ENCODE peak calls at places on chromosomes 4 and X, in five cellular contexts. W, I, N, M and Z are unnamed samples.

GRCh38 chr4:85257817-85258216 is 217.1 kb upstream of the ARHGAP24 start:
- DNase-seq in I (no peak), M (no peak), W (no peak), N (no peak), Z (no peak)

GRCh38 chr4:184330008-184330400 is 112.3 kb upstream of the ENPP6 start:
- DNase-seq in I (no peak), M (no peak), W (no peak), N (no peak), Z (peak; percentile 84)

GRCh38 chr4:92091335-92091734 is 212.4 kb upstream of the GRID2 start:
- DNase-seq in M (no peak), N (no peak), W (no peak), I (peak; percentile 9), Z (no peak)

GRCh38 chr4:140233811-140234696 is 80.1 kb upstream of the MAML3 start:
- DNase-seq in M (peak; percentile 81), I (no peak), N (peak; percentile 81), W (no peak), Z (no peak)

GRCh38 chr4:77092832-77093800 is 17.3 kb upstream of the CCNI start:
- DNase-seq in N (peak; percentile 17), I (no peak), M (peak; percentile 15), W (no peak), Z (no peak)

GRCh38 chr4:153418114-153418513 is 48.0 kb upstream of the TMEM131L start:
- DNase-seq in N (no peak), M (peak; percentile 79), W (no peak), I (no peak), Z (no peak)

GRCh38 chrX:48508400-48509244 is at the start of gene PORCN:
- DNase-seq in W (peak; percentile 86), N (peak; percentile 47), M (peak; percentile 57), I (peak; percentile 84), Z (peak; percentile 93)

GRCh38 chr4:88623097-88623496 is 30.8 kb downstream of the HERC3 start:
- DNase-seq in N (peak; percentile 76), W (no peak), M (peak; percentile 75), I (no peak), Z (no peak)

GRCh38 chrX:9952313-9952712 is 14.8 kb upstream of the CLDN34 start:
- DNase-seq in I (no peak), M (no peak), N (no peak), W (no peak), Z (no peak)

GRCh38 chr4:158538176-158538575 is 16.5 kb downstream of the RXFP1 start:
- DNase-seq in I (no peak), M (peak; percentile 2), W (no peak), N (peak; percentile 33), Z (no peak)

GRCh38 chrX:106698693-106699092 is 27.8 kb upstream of the RNF128 start:
- DNase-seq in I (no peak), N (peak; percentile 49), W (no peak), M (peak; percentile 13), Z (no peak)

GRCh38 chrX:40244980-40245379 is 147.2 kb upstream of the BCOR start:
- DNase-seq in I (peak; percentile 40), N (peak; percentile 81), W (no peak), M (peak; percentile 54), Z (no peak)

DNA sequence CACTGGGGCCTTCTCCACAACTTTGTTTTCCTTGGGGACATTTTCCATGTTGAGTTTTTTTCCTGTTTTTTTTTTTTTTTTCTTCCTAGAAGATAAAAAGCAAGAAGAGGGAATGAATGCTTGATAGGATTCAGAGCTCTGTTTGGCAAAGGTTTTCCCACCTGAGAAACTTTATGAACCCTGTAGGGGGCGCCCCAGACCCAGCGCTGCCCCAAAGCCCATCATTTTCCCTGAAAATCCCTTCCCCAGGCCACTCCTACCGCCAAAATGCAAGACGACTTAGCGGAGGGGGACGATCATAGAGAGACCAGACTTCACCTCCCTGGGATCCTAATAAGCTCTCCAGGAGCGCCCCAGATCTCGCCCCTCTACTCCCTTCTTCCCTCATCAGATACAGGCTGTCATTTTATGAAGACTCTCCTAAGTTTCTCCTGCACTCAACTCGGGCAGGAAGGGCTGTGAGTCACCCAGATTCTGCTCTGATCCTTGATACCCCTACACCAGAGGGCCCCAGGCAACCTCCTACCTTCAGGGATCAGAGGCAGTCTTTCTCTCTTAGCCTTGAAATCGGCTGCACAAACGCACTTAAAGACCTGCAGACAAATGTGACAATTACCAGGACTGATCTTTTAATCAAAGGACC is 1.4 kb downstream of the BEX5 start:
- DNase-seq in W (no peak), I (peak; percentile 31), N (no peak), M (no peak), Z (no peak)
- H3K4me3 ChIP-seq in W (no peak overlapping the region), I (peak overlapping the region; percentile 29), N (no peak overlapping the region), M (no peak overlapping the region), Z (peak overlapping the region; percentile 49)

DNA sequence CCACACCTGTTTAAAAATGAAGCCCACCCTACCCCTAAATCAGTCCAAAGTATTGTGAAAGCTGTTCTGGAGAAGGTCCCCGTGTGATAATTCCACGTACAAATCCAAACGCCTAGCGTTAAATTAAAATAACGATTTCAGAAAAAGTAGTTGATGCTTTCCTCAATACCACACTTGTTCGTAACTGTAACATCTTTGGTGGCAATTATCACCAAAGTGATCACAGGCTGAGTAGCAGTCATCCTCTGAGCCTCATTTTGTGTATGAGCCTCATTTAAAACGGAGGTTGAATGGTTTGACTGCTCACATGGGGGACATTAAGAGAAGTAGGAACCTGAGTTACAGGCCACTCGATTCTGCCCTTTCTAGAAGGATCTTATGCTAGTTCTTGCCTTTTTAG is 92.9 kb downstream of the GEMIN8 start:
- DNase-seq in N (no peak), I (no peak), W (no peak), M (no peak), Z (no peak)
- H3K4me3 ChIP-seq in N (no peak overlapping the region), I (peak overlapping the region; percentile 78), W (no peak overlapping the region), M (no peak overlapping the region), Z (no peak overlapping the region)

GRCh38 chr4:127783971-127784519 is 1.9 kb downstream of the HSPA4L start:
- DNase-seq in M (no peak), I (no peak), N (peak; percentile 6), W (no peak), Z (no peak)
- H3K4me3 ChIP-seq in M (peak overlapping the region; percentile 100), I (no peak overlapping the region), N (peak overlapping the region; percentile 31), W (no peak overlapping the region), Z (no peak overlapping the region)

GRCh38 chr4:150514709-150515108 is 67.2 kb upstream of the MAB21L2 start:
- DNase-seq in I (no peak), W (no peak), M (no peak), N (no peak), Z (no peak)

GRCh38 chr4:150515135-150515534 is 66.8 kb upstream of the MAB21L2 start:
- DNase-seq in I (no peak), M (no peak), W (no peak), N (no peak), Z (no peak)

GRCh38 chr4:150510176-150510875 is 71.6 kb upstream of the MAB21L2 start:
- DNase-seq in W (no peak), N (peak; percentile 91), M (peak; percentile 79), I (peak; percentile 15), Z (no peak)
- H3K4me3 ChIP-seq in W (no peak overlapping the region), N (peak overlapping the region; percentile 45), M (peak overlapping the region; percentile 36), I (no peak overlapping the region), Z (no peak overlapping the region)

GRCh38 chrX:131704136-131704695 is 160.3 kb downstream of the OR13H1 start:
- DNase-seq in I (no peak), N (peak; percentile 96), M (no peak), W (peak; percentile 79), Z (no peak)

GRCh38 chrX:131709553-131709952 is 165.7 kb downstream of the OR13H1 start:
- DNase-seq in N (no peak), W (no peak), M (no peak), I (no peak), Z (no peak)

GRCh38 chrX:131703646-131704045 is 159.8 kb downstream of the OR13H1 start:
- DNase-seq in W (no peak), M (no peak), N (no peak), I (no peak), Z (no peak)
- H3K4me3 ChIP-seq in W (no peak overlapping the region), M (peak overlapping the region; percentile 86), N (no peak overlapping the region), I (no peak overlapping the region), Z (no peak overlapping the region)

GRCh38 chr4:25158817-25159216 is 1.4 kb downstream of the SEPSECS start:
- DNase-seq in N (no peak), W (no peak), M (no peak), I (no peak), Z (no peak)
- H3K4me3 ChIP-seq in N (no peak overlapping the region), W (peak overlapping the region; percentile 91), M (peak overlapping the region; percentile 84), I (peak overlapping the region; percentile 67), Z (no peak overlapping the region)

GRCh38 chr4:173192375-173193162 is 24.0 kb downstream of the GALNT7 start:
- DNase-seq in M (no peak), I (no peak), N (no peak), W (no peak), Z (no peak)
- H3K4me3 ChIP-seq in M (no peak overlapping the region), I (no peak overlapping the region), N (no peak overlapping the region), W (no peak overlapping the region), Z (no peak overlapping the region)

GRCh38 chrX:71111851-71112468 is 583 bp upstream of the IL2RG start:
- DNase-seq in I (no peak), M (no peak), N (no peak), W (peak; percentile 1), Z (no peak)
- H3K4me3 ChIP-seq in I (no peak overlapping the region), M (no peak overlapping the region), N (no peak overlapping the region), W (no peak overlapping the region), Z (peak overlapping the region; percentile 26)

DNA sequence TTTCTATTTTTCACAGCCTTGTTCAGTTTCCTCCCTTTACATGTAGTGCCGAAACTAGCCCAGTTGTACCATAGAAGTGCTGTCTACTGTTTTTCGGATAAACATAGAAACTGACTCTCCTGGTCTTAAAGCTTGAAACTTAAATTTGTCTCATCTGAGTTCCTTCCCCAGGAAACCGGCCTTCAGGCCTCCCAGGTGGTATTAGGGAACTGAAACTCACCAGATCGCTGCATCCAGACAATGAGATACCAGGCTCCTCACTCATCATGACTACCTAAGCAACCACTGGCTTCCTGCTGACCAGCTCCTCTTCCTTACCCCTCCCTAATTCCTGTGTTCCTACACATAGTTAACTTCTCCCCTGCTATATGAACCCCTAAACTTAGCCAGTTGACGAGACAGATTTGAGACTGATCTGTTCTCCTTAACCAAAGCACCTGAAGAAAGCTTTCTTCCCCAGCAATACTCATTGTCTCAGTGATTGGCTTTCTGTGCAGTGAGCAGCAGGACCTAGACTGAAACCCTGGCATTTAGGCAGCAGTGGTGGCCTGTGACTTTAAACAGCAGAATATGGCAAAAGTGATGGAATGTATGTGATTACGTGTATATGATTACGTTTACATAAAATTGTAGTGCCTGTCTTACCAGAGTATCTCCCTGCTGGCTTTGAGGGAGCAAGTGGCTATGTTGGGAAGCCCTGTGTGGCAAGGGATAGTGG is 959.1 kb upstream of the LCORL start:
- DNase-seq in W (no peak), M (no peak), I (no peak), N (no peak), Z (no peak)
- H3K4me3 ChIP-seq in W (no peak overlapping the region), M (no peak overlapping the region), I (no peak overlapping the region), N (no peak overlapping the region), Z (no peak overlapping the region)